ENCODE peak calls at places on chromosome 19, in four cellular contexts. Y is PC-9, I is PC-3, D is heart left ventricle. G is an unnamed sample.

GRCh38 chr19:54416695-54417491 is 1.6 kb downstream of the TTYH1 start:
- DNase-seq in Y (no peak), I (no peak), D (no peak), G (no peak)

GRCh38 chr19:4327252-4327876 is 11.3 kb downstream of the STAP2 start:
- DNase-seq in Y (no peak), I (no peak), D (peak; percentile 86), G (peak; percentile 47)

GRCh38 chr19:49896863-49897621 is at the start of gene IL4I1:
- DNase-seq in Y (no peak), I (no peak), D (peak; percentile 73), G (peak; percentile 88)

GRCh38 chr19:4012092-4012974 is 4.8 kb downstream of the PIAS4 start:
- DNase-seq in Y (no peak), I (no peak), D (no peak), G (no peak)

GRCh38 chr19:53158119-53158656 is 665 bp downstream of the ZNF347 start:
- DNase-seq in Y (peak; percentile 51), I (peak; percentile 41), D (peak; percentile 64), G (peak; percentile 21)

GRCh38 chr19:33621811-33622504 is at the start of gene CHST8:
- DNase-seq in Y (no peak), I (no peak), D (peak; percentile 77), G (no peak)

GRCh38 chr19:56301152-56301551 is 13.5 kb downstream of the ZSCAN5A start:
- DNase-seq in Y (no peak), I (peak; percentile 15), D (no peak), G (no peak)

GRCh38 chr19:5498817-5499535 is 43.8 kb downstream of the ZNRF4 start:
- DNase-seq in Y (no peak), I (no peak), D (no peak), G (no peak)

GRCh38 chr19:38920529-38921419 is 8.8 kb upstream of the CCER2 start:
- DNase-seq in Y (no peak), I (no peak), D (no peak), G (no peak)

GRCh38 chr19:29525901-29526729 is at the start of gene VSTM2B:
- DNase-seq in Y (no peak), I (no peak), D (peak; percentile 49), G (no peak)

GRCh38 chr19:9741476-9742171 is 26.9 kb downstream of the ZNF846 start:
- DNase-seq in Y (no peak), I (peak; percentile 90), D (no peak), G (no peak)

GRCh38 chr19:38740932-38741331 is 3.3 kb downstream of the CAPN12 start:
- DNase-seq in Y (no peak), I (no peak), D (no peak), G (no peak)

GRCh38 chr19:50000038-50000890 is 24.9 kb downstream of the VRK3 start:
- DNase-seq in Y (no peak), I (no peak), D (no peak), G (no peak)

GRCh38 chr19:307111-307531 is 15.9 kb upstream of the PLPP2 start:
- DNase-seq in Y (no peak), I (no peak), D (no peak), G (no peak)

GRCh38 chr19:19486343-19487076 is 28.8 kb downstream of the TSSK6 start:
- DNase-seq in Y (no peak), I (no peak), D (peak; percentile 60), G (no peak)

GRCh38 chr19:15276620-15277019 is 44.4 kb upstream of the EPHX3 start:
- DNase-seq in Y (no peak), I (no peak), D (no peak), G (no peak)

GRCh38 chr19:4582112-4582553 is 22.6 kb upstream of the SEMA6B start:
- DNase-seq in Y (no peak), I (no peak), D (no peak), G (no peak)

GRCh38 chr19:18373892-18374629 is 11.9 kb upstream of the GDF15 start:
- DNase-seq in Y (peak; percentile 93), I (peak; percentile 90), D (peak; percentile 93), G (no peak)

GRCh38 chr19:45972081-45972943 is 1.4 kb downstream of the NOVA2 start:
- DNase-seq in Y (no peak), I (no peak), D (no peak), G (peak; percentile 37)

GRCh38 chr19:14146789-14147216 is 10.4 kb upstream of the ASF1B start:
- DNase-seq in Y (no peak), I (peak; percentile 16), D (no peak), G (no peak)

GRCh38 chr19:52138614-52139290 is 986 bp downstream of the ZNF616 start:
- DNase-seq in Y (peak; percentile 15), I (peak; percentile 29), D (no peak), G (no peak)

GRCh38 chr19:38654478-38655079 is 7.1 kb downstream of the ACTN4 start:
- DNase-seq in Y (no peak), I (no peak), D (no peak), G (no peak)

GRCh38 chr19:29545866-29546582 is 20.2 kb downstream of the VSTM2B start:
- DNase-seq in Y (no peak), I (no peak), D (peak; percentile 18), G (no peak)

GRCh38 chr19:13764101-13764807 is at the start of gene MRI1:
- DNase-seq in Y (peak; percentile 72), I (peak; percentile 55), D (peak; percentile 90), G (peak; percentile 44)

GRCh38 chr19:38162632-38163031 is 61.4 kb downstream of the DPF1 start:
- DNase-seq in Y (no peak), I (no peak), D (no peak), G (no peak)

GRCh38 chr19:17184381-17184841 is 30.7 kb upstream of the USE1 start:
- DNase-seq in Y (no peak), I (no peak), D (no peak), G (peak; percentile 69)

GRCh38 chr19:50658438-50659317 is 9.4 kb downstream of the C19orf81 start:
- DNase-seq in Y (no peak), I (peak; percentile 92), D (peak; percentile 83), G (peak; percentile 4)

GRCh38 chr19:13839193-13839937 is 37.6 kb upstream of the NANOS3 start:
- DNase-seq in Y (peak; percentile 89), I (peak; percentile 94), D (peak; percentile 96), G (peak; percentile 75)

GRCh38 chr19:14544977-14545715 is 15.8 kb downstream of the TECR start:
- DNase-seq in Y (no peak), I (no peak), D (peak; percentile 86), G (no peak)

GRCh38 chr19:1244693-1245451 is 3.3 kb downstream of the ATP5F1D start:
- DNase-seq in Y (no peak), I (no peak), D (peak; percentile 91), G (no peak)

GRCh38 chr19:55362174-55362989 is 678 bp downstream of the GARIN5B start:
- DNase-seq in Y (no peak), I (no peak), D (peak; percentile 34), G (no peak)

GRCh38 chr19:18418034-18418724 is 1.0 kb upstream of the SSBP4 start:
- DNase-seq in Y (no peak), I (no peak), D (no peak), G (peak; percentile 45)

GRCh38 chr19:36115453-36116343 is at the start of gene TBCB:
- DNase-seq in Y (peak; percentile 79), I (no peak), D (peak; percentile 92), G (no peak)

GRCh38 chr19:18456974-18457373 is 19.0 kb upstream of the ISYNA1 start:
- DNase-seq in Y (no peak), I (no peak), D (no peak), G (no peak)

GRCh38 chr19:54190942-54191670 is at the start of gene TSEN34:
- DNase-seq in Y (peak; percentile 93), I (peak; percentile 92), D (peak; percentile 94), G (no peak)

GRCh38 chr19:5345895-5346386 is 5.3 kb upstream of the PTPRS start:
- DNase-seq in Y (no peak), I (peak; percentile 73), D (no peak), G (no peak)

GRCh38 chr19:54817670-54818536 is 1.6 kb downstream of the KIR3DL1 start:
- DNase-seq in Y (no peak), I (no peak), D (no peak), G (no peak)

GRCh38 chr19:43439183-43440063 is 24.7 kb downstream of the TEX101 start:
- DNase-seq in Y (peak; percentile 35), I (peak; percentile 90), D (no peak), G (peak; percentile 89)

GRCh38 chr19:45558399-45558878 is 26.2 kb downstream of the OPA3 start:
- DNase-seq in Y (peak; percentile 38), I (peak; percentile 67), D (no peak), G (peak; percentile 76)

GRCh38 chr19:8192227-8192820 is 16.8 kb upstream of the CERS4 start:
- DNase-seq in Y (no peak), I (no peak), D (no peak), G (no peak)
- H3K4me1 ChIP-seq in Y (no peaks in the 10 kb centered on the region), I (no peaks in the 10 kb centered on the region), D (no peaks in the 10 kb centered on the region), G (peaks cover 34% of the 10 kb centered on the region)

GRCh38 chr19:28402701-28403290 is 810.2 kb downstream of the UQCRFS1 start:
- DNase-seq in Y (no peak), I (no peak), D (no peak), G (no peak)

GRCh38 chr19:28403698-28404099 is 809.3 kb downstream of the UQCRFS1 start:
- DNase-seq in Y (no peak), I (no peak), D (no peak), G (no peak)

GRCh38 chr19:28406237-28406596 is 806.7 kb downstream of the UQCRFS1 start:
- DNase-seq in Y (no peak), I (no peak), D (no peak), G (no peak)

GRCh38 chr19:28406966-28407365 is 806.0 kb downstream of the UQCRFS1 start:
- DNase-seq in Y (no peak), I (no peak), D (no peak), G (no peak)

GRCh38 chr19:28404462-28404861 is 808.5 kb downstream of the UQCRFS1 start:
- DNase-seq in Y (no peak), I (no peak), D (no peak), G (no peak)
- H3K4me3 ChIP-seq in Y (no peak overlapping the region), I (no peak overlapping the region), D (no peak overlapping the region), G (no peak overlapping the region)

GRCh38 chr19:57789288-57789687 is 19.8 kb downstream of the ZNF586 start:
- DNase-seq in Y (no peak), I (no peak), D (no peak), G (no peak)
- H3K9me3 ChIP-seq in Y (peaks cover 12% of the 10 kb centered on the region), I (no peaks in the 10 kb centered on the region), D (no peaks in the 10 kb centered on the region), G (no peaks in the 10 kb centered on the region)

GRCh38 chr19:41226053-41226873 is 7.2 kb downstream of the AXL start:
- DNase-seq in Y (peak; percentile 97), I (peak; percentile 89), D (peak; percentile 81), G (peak; percentile 62)
- H3K4me1 ChIP-seq in Y (peaks cover 52% of the 10 kb centered on the region), I (peaks cover 49% of the 10 kb centered on the region), D (peaks cover 14% of the 10 kb centered on the region), G (peaks cover 14% of the 10 kb centered on the region)

GRCh38 chr19:48443731-48444128 is 2.1 kb upstream of the GRWD1 start:
- DNase-seq in Y (no peak), I (no peak), D (no peak), G (peak; percentile 13)
- H3K4me3 ChIP-seq in Y (no peak overlapping the region), I (no peak overlapping the region), D (peak overlapping the region; percentile 83), G (peak overlapping the region; percentile 75)

GRCh38 chr19:34804115-34804514 is 31.1 kb upstream of the ZNF599 start:
- DNase-seq in Y (no peak), I (no peak), D (no peak), G (no peak)
- H3K9me3 ChIP-seq in Y (no peaks in the 10 kb centered on the region), I (no peaks in the 10 kb centered on the region), D (no peaks in the 10 kb centered on the region), G (peaks cover 6% of the 10 kb centered on the region)

G was measured in CD4-positive, alpha-beta memory T cell.